ENCODE peak calls at places on chromosomes 12 and 14, in ten cellular contexts. Q, F, V, E, H, P, S, U, M and J are unnamed samples.
A peak's percentile ranks its signal among the peaks of the same experiment; 100 is the strongest.

GRCh38 chr12:67268335-67268895 is 743 bp upstream of the CAND1 start:
- DNase-seq in Q (peak; percentile 94), F (peak; percentile 97), V (peak; percentile 97), E (peak; percentile 99), H (peak; percentile 59), P (peak; percentile 70), S (peak; percentile 74), U (peak; percentile 95), M (peak; percentile 98), J (peak; percentile 68)

GRCh38 chr12:39402922-39403321 is 40.0 kb downstream of the KIF21A start:
- DNase-seq in Q (no peak), F (no peak), V (no peak), E (no peak), H (no peak), P (no peak), S (no peak), U (no peak), M (peak; percentile 17), J (no peak)

GRCh38 chr12:67002711-67003110 is 266.4 kb upstream of the CAND1 start:
- DNase-seq in Q (no peak), F (no peak), V (no peak), E (no peak), H (no peak), P (no peak), S (no peak), U (no peak), M (no peak), J (no peak)

GRCh38 chr12:18591473-18591872 is 146.3 kb downstream of the PLCZ1 start:
- DNase-seq in Q (no peak), F (no peak), V (no peak), E (no peak), H (no peak), P (no peak), S (no peak), U (no peak), M (no peak), J (no peak)

GRCh38 chr12:77104281-77104680 is 38.9 kb upstream of the E2F7 start:
- DNase-seq in Q (no peak), F (no peak), V (no peak), E (peak; percentile 17), H (no peak), P (no peak), S (no peak), U (no peak), M (peak; percentile 38), J (no peak)

GRCh38 chr14:29320261-29320660 is 553.7 kb downstream of the FOXG1 start:
- DNase-seq in Q (no peak), F (no peak), V (no peak), E (peak; percentile 51), H (no peak), P (no peak), S (no peak), U (no peak), M (peak; percentile 83), J (no peak)

GRCh38 chr12:104072099-104072498 is 7.8 kb downstream of the HCFC2 start:
- DNase-seq in Q (no peak), F (no peak), V (no peak), E (peak; percentile 50), H (no peak), P (no peak), S (no peak), U (no peak), M (no peak), J (no peak)

GRCh38 chr12:88924162-88924561 is 343.9 kb upstream of the KITLG start:
- DNase-seq in Q (no peak), F (no peak), V (no peak), E (no peak), H (no peak), P (no peak), S (no peak), U (no peak), M (no peak), J (no peak)

GRCh38 chr12:108773798-108774788 is 42.8 kb upstream of the CORO1C start:
- DNase-seq in Q (no peak), F (peak; percentile 95), V (no peak), E (peak; percentile 68), H (no peak), P (no peak), S (no peak), U (peak; percentile 75), M (peak; percentile 31), J (no peak)

GRCh38 chr12:79364197-79364596 is 326.6 kb downstream of the PAWR start:
- DNase-seq in Q (no peak), F (no peak), V (no peak), E (no peak), H (no peak), P (no peak), S (no peak), U (no peak), M (no peak), J (no peak)

GRCh38 chr12:85575115-85576096 is 260.8 kb downstream of the RASSF9 start:
- DNase-seq in Q (no peak), F (no peak), V (peak; percentile 65), E (peak; percentile 64), H (no peak), P (no peak), S (peak; percentile 11), U (peak; percentile 70), M (peak; percentile 63), J (no peak)

GRCh38 chr14:74653386-74654138 is 41.5 kb upstream of the LTBP2 start:
- DNase-seq in Q (no peak), F (peak; percentile 67), V (no peak), E (no peak), H (no peak), P (no peak), S (no peak), U (peak; percentile 39), M (no peak), J (no peak)

GRCh38 chr14:33530358-33530757 is 420.5 kb downstream of the EGLN3 start:
- DNase-seq in Q (no peak), F (no peak), V (no peak), E (no peak), H (no peak), P (no peak), S (no peak), U (no peak), M (no peak), J (no peak)

GRCh38 chr12:79690156-79690605 is 583 bp downstream of the PAWR start:
- DNase-seq in Q (no peak), F (no peak), V (no peak), E (peak; percentile 20), H (peak; percentile 67), P (no peak), S (no peak), U (no peak), M (peak; percentile 55), J (no peak)

GRCh38 chr14:36217027-36217426 is 40.5 kb upstream of the PTCSC3 start:
- DNase-seq in Q (no peak), F (no peak), V (peak; percentile 19), E (no peak), H (no peak), P (no peak), S (no peak), U (no peak), M (no peak), J (no peak)

GRCh38 chr12:6205144-6205539 is 4.9 kb downstream of the CD9 start:
- DNase-seq in Q (no peak), F (no peak), V (no peak), E (no peak), H (no peak), P (no peak), S (no peak), U (no peak), M (no peak), J (no peak)

GRCh38 chr12:57864811-57865751 is 18.6 kb upstream of the CTDSP2 start:
- DNase-seq in Q (no peak), F (peak; percentile 95), V (peak; percentile 49), E (peak; percentile 77), H (peak; percentile 39), P (peak; percentile 46), S (peak; percentile 77), U (peak; percentile 96), M (peak; percentile 84), J (no peak)

GRCh38 chr12:29743072-29743471 is 40.7 kb downstream of the TMTC1 start:
- DNase-seq in Q (no peak), F (no peak), V (no peak), E (no peak), H (no peak), P (no peak), S (no peak), U (no peak), M (no peak), J (no peak)

GRCh38 chr14:36105401-36105800 is 71.1 kb downstream of the PTCSC3 start:
- DNase-seq in Q (no peak), F (no peak), V (no peak), E (no peak), H (no peak), P (no peak), S (no peak), U (no peak), M (no peak), J (no peak)

GRCh38 chr12:106980944-106981343 is 6.0 kb downstream of the MTERF2 start:
- DNase-seq in Q (no peak), F (no peak), V (no peak), E (no peak), H (no peak), P (no peak), S (no peak), U (no peak), M (no peak), J (no peak)

GRCh38 chr12:48933664-48934311 is 8.5 kb upstream of the FKBP11 start:
- DNase-seq in Q (peak; percentile 76), F (no peak), V (no peak), E (no peak), H (no peak), P (no peak), S (no peak), U (no peak), M (no peak), J (no peak)

GRCh38 chr14:29687071-29687765 is 240.4 kb downstream of the PRKD1 start:
- DNase-seq in Q (no peak), F (no peak), V (no peak), E (peak; percentile 12), H (no peak), P (no peak), S (no peak), U (no peak), M (no peak), J (no peak)